ENCODE peak calls at places on chromosomes 12 and 14, in nine cellular contexts. One of them, this sample, is unnamed.

GRCh38 chr14:88542857-88543795 is 11.7 kb downstream of the PTPN21 start:
- DNase-seq in GM23248: no peak
- DNase-seq in A549: peak
- DNase-seq in GM23338: no peak
- DNase-seq in lung: no peak
- DNase-seq in cardiac muscle cell: no peak
- DNase-seq in SK-N-SH: no peak
- DNase-seq in CD8-positive, alpha-beta T cell: no peak
- DNase-seq in uterus: no peak
- DNase-seq in this sample: no peak

GRCh38 chr12:13022737-13023370 is 21.3 kb upstream of the FAM234B start:
- DNase-seq in GM23248: no peak
- DNase-seq in A549: no peak
- DNase-seq in GM23338: no peak
- DNase-seq in lung: no peak
- DNase-seq in cardiac muscle cell: peak
- DNase-seq in SK-N-SH: no peak
- DNase-seq in CD8-positive, alpha-beta T cell: no peak
- DNase-seq in uterus: no peak
- DNase-seq in this sample: no peak

GRCh38 chr12:77494306-77494705 is 336.4 kb upstream of the NAV3 start:
- DNase-seq in GM23248: peak
- DNase-seq in A549: no peak
- DNase-seq in GM23338: no peak
- DNase-seq in lung: no peak
- DNase-seq in cardiac muscle cell: no peak
- DNase-seq in SK-N-SH: no peak
- DNase-seq in CD8-positive, alpha-beta T cell: no peak
- DNase-seq in uterus: no peak
- DNase-seq in this sample: no peak

GRCh38 chr12:57605308-57606015 is 838 bp downstream of the DTX3 start:
- DNase-seq in GM23248: peak
- DNase-seq in A549: no peak
- DNase-seq in GM23338: peak
- DNase-seq in lung: no peak
- DNase-seq in cardiac muscle cell: no peak
- DNase-seq in SK-N-SH: peak
- DNase-seq in CD8-positive, alpha-beta T cell: no peak
- DNase-seq in uterus: peak
- DNase-seq in this sample: peak

GRCh38 chr12:12051668-12052067 is 19.1 kb upstream of the BCL2L14 start:
- DNase-seq in GM23248: no peak
- DNase-seq in A549: no peak
- DNase-seq in GM23338: no peak
- DNase-seq in lung: no peak
- DNase-seq in cardiac muscle cell: no peak
- DNase-seq in SK-N-SH: no peak
- DNase-seq in CD8-positive, alpha-beta T cell: no peak
- DNase-seq in uterus: no peak
- DNase-seq in this sample: no peak

GRCh38 chr12:27987311-27987710 is 14.8 kb upstream of the PTHLH start:
- DNase-seq in GM23248: no peak
- DNase-seq in A549: no peak
- DNase-seq in GM23338: no peak
- DNase-seq in lung: no peak
- DNase-seq in cardiac muscle cell: no peak
- DNase-seq in SK-N-SH: no peak
- DNase-seq in CD8-positive, alpha-beta T cell: no peak
- DNase-seq in uterus: no peak
- DNase-seq in this sample: no peak

GRCh38 chr12:80676856-80677255 is 30.6 kb upstream of the MYF6 start:
- DNase-seq in GM23248: no peak
- DNase-seq in A549: no peak
- DNase-seq in GM23338: no peak
- DNase-seq in lung: no peak
- DNase-seq in cardiac muscle cell: no peak
- DNase-seq in SK-N-SH: no peak
- DNase-seq in CD8-positive, alpha-beta T cell: no peak
- DNase-seq in uterus: no peak
- DNase-seq in this sample: no peak

GRCh38 chr14:85415015-85415712 is 114.8 kb upstream of the FLRT2 start:
- DNase-seq in GM23248: peak
- DNase-seq in A549: peak
- DNase-seq in GM23338: peak
- DNase-seq in lung: peak
- DNase-seq in cardiac muscle cell: peak
- DNase-seq in SK-N-SH: no peak
- DNase-seq in CD8-positive, alpha-beta T cell: no peak
- DNase-seq in uterus: peak
- DNase-seq in this sample: peak

GRCh38 chr12:70756118-70756517 is 118.9 kb upstream of the PTPRB start:
- DNase-seq in GM23248: peak
- DNase-seq in A549: peak
- DNase-seq in GM23338: no peak
- DNase-seq in lung: no peak
- DNase-seq in cardiac muscle cell: peak
- DNase-seq in SK-N-SH: no peak
- DNase-seq in CD8-positive, alpha-beta T cell: no peak
- DNase-seq in uterus: peak
- DNase-seq in this sample: no peak

GRCh38 chr14:21436567-21437062 is 19.3 kb downstream of the CHD8 start:
- DNase-seq in GM23248: peak
- DNase-seq in A549: no peak
- DNase-seq in GM23338: no peak
- DNase-seq in lung: peak
- DNase-seq in cardiac muscle cell: no peak
- DNase-seq in SK-N-SH: no peak
- DNase-seq in CD8-positive, alpha-beta T cell: no peak
- DNase-seq in uterus: no peak
- DNase-seq in this sample: no peak

GRCh38 chr14:55730602-55731001 is 150.6 kb downstream of the KTN1 start:
- DNase-seq in GM23248: no peak
- DNase-seq in A549: peak
- DNase-seq in GM23338: no peak
- DNase-seq in lung: no peak
- DNase-seq in cardiac muscle cell: peak
- DNase-seq in SK-N-SH: no peak
- DNase-seq in CD8-positive, alpha-beta T cell: no peak
- DNase-seq in uterus: no peak
- DNase-seq in this sample: no peak

GRCh38 chr12:81077686-81078441 is at the start of gene ACSS3:
- DNase-seq in GM23248: peak
- DNase-seq in A549: no peak
- DNase-seq in GM23338: peak
- DNase-seq in lung: peak
- DNase-seq in cardiac muscle cell: peak
- DNase-seq in SK-N-SH: peak
- DNase-seq in CD8-positive, alpha-beta T cell: no peak
- DNase-seq in uterus: peak
- DNase-seq in this sample: peak

GRCh38 chr12:65836419-65837197 is 12.3 kb downstream of the HMGA2 start:
- DNase-seq in GM23248: no peak
- DNase-seq in A549: no peak
- DNase-seq in GM23338: no peak
- DNase-seq in lung: no peak
- DNase-seq in cardiac muscle cell: no peak
- DNase-seq in SK-N-SH: no peak
- DNase-seq in CD8-positive, alpha-beta T cell: no peak
- DNase-seq in uterus: no peak
- DNase-seq in this sample: no peak

GRCh38 chr12:42744539-42745156 is 155.1 kb upstream of the PRICKLE1 start:
- DNase-seq in GM23248: peak
- DNase-seq in A549: peak
- DNase-seq in GM23338: no peak
- DNase-seq in lung: no peak
- DNase-seq in cardiac muscle cell: peak
- DNase-seq in SK-N-SH: no peak
- DNase-seq in CD8-positive, alpha-beta T cell: no peak
- DNase-seq in uterus: peak
- DNase-seq in this sample: no peak

GRCh38 chr14:34710006-34710405 is 4.4 kb downstream of the CFL2 start:
- DNase-seq in GM23248: no peak
- DNase-seq in A549: no peak
- DNase-seq in GM23338: no peak
- DNase-seq in lung: no peak
- DNase-seq in cardiac muscle cell: peak
- DNase-seq in SK-N-SH: no peak
- DNase-seq in CD8-positive, alpha-beta T cell: no peak
- DNase-seq in uterus: no peak
- DNase-seq in this sample: peak

DNA sequence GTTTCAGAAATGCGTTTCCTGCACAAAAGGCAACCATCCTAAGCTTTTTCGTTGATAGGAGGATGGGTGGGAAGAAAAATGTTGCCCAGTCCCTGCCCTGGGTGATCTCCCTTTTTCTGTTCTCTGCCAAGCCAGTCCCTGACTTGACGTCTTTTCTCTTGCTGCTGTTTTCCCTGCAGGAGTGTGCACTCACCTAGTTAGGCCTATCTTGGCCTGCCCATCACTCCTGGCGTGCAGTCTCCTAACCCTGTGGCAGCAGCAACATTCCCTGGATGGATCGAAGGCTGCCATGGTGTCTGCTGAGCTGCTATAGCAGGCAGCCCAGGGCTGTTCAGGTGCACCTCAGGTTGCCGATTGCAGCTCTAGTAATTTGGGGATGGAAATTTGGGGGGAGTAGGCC is 1.2 kb downstream of the UNC119B start:
- DNase-seq in GM23248: peak
- DNase-seq in A549: no peak
- DNase-seq in GM23338: no peak
- DNase-seq in lung: no peak
- DNase-seq in cardiac muscle cell: no peak
- DNase-seq in SK-N-SH: peak
- DNase-seq in CD8-positive, alpha-beta T cell: no peak
- DNase-seq in uterus: no peak
- DNase-seq in this sample: no peak
- H3K27ac ChIP-seq in GM23248: peak
- H3K27ac ChIP-seq in A549: peak
- H3K27ac ChIP-seq in GM23338: no peak
- H3K27ac ChIP-seq in lung: peak
- H3K27ac ChIP-seq in cardiac muscle cell: no peak
- H3K27ac ChIP-seq in SK-N-SH: peak
- H3K27ac ChIP-seq in CD8-positive, alpha-beta T cell: no peak
- H3K27ac ChIP-seq in uterus: peak
- H3K27ac ChIP-seq in this sample: no peak

DNA sequence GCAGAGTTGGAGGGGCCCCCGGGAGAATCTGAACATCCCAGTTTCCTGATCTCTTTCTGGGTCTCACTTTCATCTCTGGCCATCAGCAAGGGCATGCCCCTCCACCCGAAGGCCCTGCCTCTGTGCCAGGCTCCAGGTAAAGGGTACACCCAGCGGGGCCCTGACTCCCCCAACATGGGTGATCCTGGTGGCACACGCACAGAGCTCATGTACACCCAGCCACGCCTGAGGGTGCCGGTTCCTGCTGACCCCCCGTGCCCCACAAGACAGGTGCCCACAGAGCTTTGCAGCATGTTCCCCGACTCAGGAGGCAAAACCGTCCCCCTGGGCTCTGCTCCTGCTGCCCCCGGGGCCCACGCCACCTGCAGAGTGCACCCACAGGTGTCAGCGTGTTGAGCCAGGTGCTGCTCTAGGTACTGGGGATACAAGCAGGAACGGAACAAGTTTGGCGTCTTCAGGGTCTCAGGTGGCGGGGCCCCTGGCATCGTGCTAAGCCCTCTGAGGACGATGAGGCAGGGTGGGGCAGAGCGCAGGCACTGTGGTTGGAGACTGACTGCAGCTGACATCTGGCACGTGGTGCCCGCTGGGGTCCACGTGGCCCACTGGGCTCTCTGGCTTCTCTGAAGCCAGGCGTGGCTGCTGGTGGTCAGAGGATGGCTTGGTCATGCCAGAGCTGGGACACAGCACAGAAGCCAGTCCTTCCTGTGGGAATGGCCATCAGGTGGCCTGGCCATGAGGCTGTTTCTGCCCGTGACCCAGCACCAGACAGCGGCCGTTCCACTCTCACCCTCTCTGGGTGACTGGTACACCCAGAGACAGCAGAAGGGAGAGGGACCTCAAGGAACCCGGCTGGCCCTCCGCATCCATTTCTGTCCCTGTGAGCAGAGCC is 13.8 kb downstream of the BAG5 start:
- DNase-seq in GM23248: no peak
- DNase-seq in A549: no peak
- DNase-seq in GM23338: no peak
- DNase-seq in lung: no peak
- DNase-seq in cardiac muscle cell: no peak
- DNase-seq in SK-N-SH: peak
- DNase-seq in CD8-positive, alpha-beta T cell: no peak
- DNase-seq in uterus: no peak
- DNase-seq in this sample: no peak
- H3K4me3 ChIP-seq in GM23248: no peak
- H3K4me3 ChIP-seq in A549: no peak
- H3K4me3 ChIP-seq in GM23338: no peak
- H3K4me3 ChIP-seq in lung: no peak
- H3K4me3 ChIP-seq in cardiac muscle cell: no peak
- H3K4me3 ChIP-seq in SK-N-SH: no peak
- H3K4me3 ChIP-seq in CD8-positive, alpha-beta T cell: no peak
- H3K4me3 ChIP-seq in uterus: no peak
- H3K4me3 ChIP-seq in this sample: no peak

GRCh38 chr12:50242751-50243191 is 40.5 kb downstream of the LIMA1 start:
- DNase-seq in GM23248: peak
- DNase-seq in A549: no peak
- DNase-seq in GM23338: no peak
- DNase-seq in lung: no peak
- DNase-seq in cardiac muscle cell: no peak
- DNase-seq in SK-N-SH: no peak
- DNase-seq in CD8-positive, alpha-beta T cell: no peak
- DNase-seq in uterus: no peak
- DNase-seq in this sample: peak
- H3K27ac ChIP-seq in GM23248: peak
- H3K27ac ChIP-seq in A549: peak
- H3K27ac ChIP-seq in GM23338: no peak
- H3K27ac ChIP-seq in lung: peak
- H3K27ac ChIP-seq in cardiac muscle cell: no peak
- H3K27ac ChIP-seq in SK-N-SH: peak
- H3K27ac ChIP-seq in CD8-positive, alpha-beta T cell: no peak
- H3K27ac ChIP-seq in uterus: peak
- H3K27ac ChIP-seq in this sample: peak

DNA sequence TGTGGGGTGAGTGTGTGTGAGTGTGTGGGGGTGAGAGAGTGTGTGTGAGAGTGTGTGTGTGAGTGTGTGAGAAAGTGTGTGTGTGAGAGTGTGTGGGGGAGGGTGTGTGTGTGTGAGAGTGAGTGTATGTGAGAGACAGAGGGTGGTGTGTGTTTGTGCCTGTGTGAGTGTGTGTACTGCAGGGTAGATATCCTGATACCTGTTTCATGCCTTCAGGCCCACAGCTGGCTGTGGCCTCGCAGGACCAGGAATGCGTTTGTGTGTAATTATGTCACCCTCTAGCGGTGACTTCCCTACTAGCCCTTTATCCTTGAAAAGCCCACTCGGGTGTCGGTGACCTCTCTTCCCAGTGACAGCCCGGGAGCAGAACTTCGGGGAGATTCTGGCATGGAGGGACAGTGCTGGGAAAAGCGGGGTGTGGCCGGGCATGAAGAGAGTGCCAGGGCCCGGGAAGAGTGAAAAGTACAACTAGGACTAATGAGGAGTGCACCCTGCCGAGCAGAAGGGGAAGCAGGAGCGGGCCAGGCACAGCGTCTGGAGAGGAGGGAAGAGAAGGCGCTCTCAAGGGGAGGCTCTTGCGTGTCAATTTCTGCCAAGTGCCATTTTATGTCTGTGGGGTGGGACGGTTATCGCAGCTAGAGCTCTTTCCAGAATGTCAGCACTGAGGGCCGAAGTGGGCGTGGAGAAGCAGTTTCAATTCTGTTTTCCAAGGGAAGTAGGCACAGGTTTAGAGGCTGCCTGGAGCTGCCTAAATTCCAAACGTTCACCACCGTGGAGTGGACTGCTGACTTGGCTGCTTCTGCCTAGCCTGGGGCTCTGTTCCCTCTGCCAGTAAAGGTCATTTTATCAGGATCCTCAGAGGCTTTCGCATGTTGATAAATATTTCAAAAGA is 11.0 kb upstream of the FBXL14 start:
- DNase-seq in GM23248: peak
- DNase-seq in A549: peak
- DNase-seq in GM23338: peak
- DNase-seq in lung: peak
- DNase-seq in cardiac muscle cell: peak
- DNase-seq in SK-N-SH: peak
- DNase-seq in CD8-positive, alpha-beta T cell: peak
- DNase-seq in uterus: peak
- DNase-seq in this sample: peak
- H3K4me3 ChIP-seq in GM23248: peak
- H3K4me3 ChIP-seq in A549: peak
- H3K4me3 ChIP-seq in GM23338: peak
- H3K4me3 ChIP-seq in lung: no peak
- H3K4me3 ChIP-seq in cardiac muscle cell: peak
- H3K4me3 ChIP-seq in SK-N-SH: peak
- H3K4me3 ChIP-seq in CD8-positive, alpha-beta T cell: peak
- H3K4me3 ChIP-seq in uterus: peak
- H3K4me3 ChIP-seq in this sample: peak